ENCODE peak calls at places on chromosomes 12 and 14, in seven cellular contexts. E is astrocyte of the spinal cord, I is Calu3, K is spleen, T is fibroblast of villous mesenchyme, S is GM12878, Q is astrocyte of the cerebellum. Z is an unnamed sample.

GRCh38 chr12:21026302-21026701 is 104.7 kb upstream of the SLCO1B1 start:
- DNase-seq in E (peak), I (no peak), K (no peak), T (no peak), S (no peak), Q (peak), Z (no peak)

GRCh38 chr12:26623136-26623535 is 209.9 kb downstream of the ITPR2 start:
- DNase-seq in E (no peak), I (no peak), K (no peak), T (no peak), S (no peak), Q (no peak), Z (no peak)

GRCh38 chr12:61538951-61539350 is 721.3 kb upstream of the USP15 start:
- DNase-seq in E (no peak), I (peak), K (no peak), T (no peak), S (no peak), Q (no peak), Z (no peak)

GRCh38 chr12:31278445-31279242 is 47.3 kb downstream of the SINHCAF start:
- DNase-seq in E (no peak), I (no peak), K (no peak), T (no peak), S (no peak), Q (no peak), Z (no peak)

GRCh38 chr14:37167151-37168047 is 5.0 kb downstream of the SLC25A21 start:
- DNase-seq in E (no peak), I (no peak), K (no peak), T (no peak), S (no peak), Q (no peak), Z (no peak)

GRCh38 chr12:69096669-69097364 is 142.6 kb upstream of the CPSF6 start:
- DNase-seq in E (peak), I (no peak), K (no peak), T (no peak), S (no peak), Q (peak), Z (no peak)

GRCh38 chr14:67977468-67978034 is 158.0 kb downstream of the RAD51B start:
- DNase-seq in E (no peak), I (no peak), K (no peak), T (no peak), S (no peak), Q (no peak), Z (no peak)

GRCh38 chr12:114229150-114229549 is 176.8 kb downstream of the TBX5 start:
- DNase-seq in E (no peak), I (no peak), K (no peak), T (no peak), S (no peak), Q (no peak), Z (no peak)

DNA sequence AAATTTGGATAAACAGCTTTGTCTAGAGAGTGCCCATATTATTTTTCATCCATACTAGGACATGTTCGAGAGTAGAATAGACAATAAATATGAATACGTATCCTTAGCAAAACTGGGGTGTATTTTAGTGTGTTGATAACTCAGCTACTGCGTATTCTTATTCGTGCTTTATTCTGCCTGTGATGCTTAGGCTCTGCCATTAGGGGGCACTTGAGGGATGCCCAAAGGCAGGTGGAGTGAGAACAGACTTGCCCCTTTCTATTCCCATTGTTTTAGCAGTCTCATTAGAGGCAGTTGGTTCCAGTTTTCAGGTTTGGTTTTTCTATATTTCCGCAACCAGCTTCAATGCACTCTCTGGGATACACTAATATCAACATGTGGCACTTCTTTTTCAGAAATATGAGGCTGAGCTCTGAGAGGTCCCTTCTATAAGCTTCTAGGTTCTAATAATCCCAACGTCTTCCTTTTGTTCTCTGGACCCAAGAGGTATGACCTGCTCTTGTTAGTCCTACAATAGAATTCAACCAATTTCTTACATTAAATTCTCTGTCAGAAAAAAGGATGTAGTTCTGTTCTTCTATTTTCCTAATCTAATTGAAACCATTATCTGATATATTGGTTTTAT is 985.7 kb upstream of the FBXO33 start:
- DNase-seq in E (no peak), I (no peak), K (no peak), T (no peak), S (no peak), Q (no peak), Z (no peak)
- TF ChIP-seq CTCF in E (peak), I (no peak), K (peak), T (peak), S (peak), Q (peak), Z (peak)

DNA sequence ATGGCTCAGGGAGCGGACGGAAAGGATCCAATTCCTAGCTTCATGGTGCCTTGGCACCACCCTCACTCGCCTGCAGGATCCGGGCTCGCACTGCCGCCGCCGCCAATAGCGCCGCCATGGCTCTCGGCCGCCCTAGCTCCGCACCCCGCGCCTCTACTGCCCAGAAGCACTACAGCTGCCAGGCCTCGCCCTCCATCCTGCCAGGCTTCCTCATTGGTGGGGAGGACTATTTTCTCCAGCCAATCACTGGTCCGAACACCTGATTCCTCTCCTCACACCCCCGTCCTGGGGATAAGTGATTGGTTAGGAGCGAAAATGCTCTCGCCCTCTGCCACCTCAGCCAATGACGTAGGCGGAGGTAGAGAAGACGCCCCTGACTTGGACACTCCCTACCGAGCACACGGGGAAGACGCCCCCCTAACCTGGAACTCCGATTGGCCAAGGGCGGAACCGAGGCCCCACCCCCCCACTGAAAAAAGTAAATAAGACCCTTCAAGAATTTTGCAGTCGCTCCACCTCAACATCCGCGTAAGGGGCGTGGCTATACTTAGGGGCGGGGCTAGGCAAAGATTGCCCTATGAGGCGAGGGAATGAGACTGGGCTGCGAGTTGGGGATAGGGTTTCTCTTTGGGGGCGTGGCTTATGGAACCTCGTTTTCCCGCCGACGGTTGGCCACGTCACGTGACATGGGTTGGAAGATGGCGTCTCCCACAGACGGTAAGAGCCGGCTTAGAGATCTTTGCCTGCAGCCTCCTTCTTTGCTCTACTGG is at the start of the genes ALDH6A1 and LIN52:
- DNase-seq in E (peak), I (peak), K (peak), T (peak), S (peak), Q (peak), Z (peak)
- TF ChIP-seq CTCF in E (no peak), I (no peak), K (peak), T (no peak), S (peak), Q (no peak), Z (peak)

DNA sequence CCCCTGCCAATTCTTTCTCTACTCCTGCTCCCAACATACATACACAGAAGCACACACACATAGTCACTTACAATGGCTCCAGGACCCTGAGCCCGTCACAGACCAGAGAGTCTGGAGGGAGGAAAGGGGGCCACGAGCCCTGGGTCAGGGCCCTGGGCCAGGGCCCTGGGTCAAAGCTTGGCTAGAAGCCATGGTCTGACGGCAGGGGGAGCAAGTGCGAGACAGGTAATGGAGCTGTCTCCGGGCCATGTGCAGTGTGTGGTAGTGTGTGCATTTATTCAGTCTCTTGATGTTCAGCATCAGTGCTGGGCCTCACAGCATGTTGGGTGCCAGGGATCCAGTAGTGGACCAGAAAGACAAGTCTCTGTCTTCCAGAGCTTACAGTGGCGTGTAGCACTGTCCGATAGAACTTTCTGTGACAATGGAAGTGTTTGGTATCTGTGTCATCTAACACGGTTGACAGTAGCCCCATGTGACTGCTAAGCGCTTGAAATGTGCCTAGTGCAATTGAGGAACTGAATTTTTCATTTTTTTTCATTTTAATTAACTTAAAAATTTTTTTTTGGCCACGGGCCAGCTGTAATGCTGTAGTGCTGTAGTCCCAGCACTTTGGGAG is 4.2 kb upstream of the RABGGTA start:
- DNase-seq in E (no peak), I (no peak), K (no peak), T (no peak), S (no peak), Q (no peak), Z (no peak)
- TF ChIP-seq CTCF in E (no peak), I (no peak), K (no peak), T (no peak), S (no peak), Q (no peak), Z (no peak)

GRCh38 chr14:103695331-103696026 is 19.8 kb downstream of the XRCC3 start:
- DNase-seq in E (no peak), I (no peak), K (peak), T (no peak), S (no peak), Q (no peak), Z (no peak)

GRCh38 chr14:103696027-103696402 is 19.2 kb downstream of the XRCC3 start:
- DNase-seq in E (no peak), I (no peak), K (peak), T (no peak), S (no peak), Q (no peak), Z (no peak)

GRCh38 chr14:103693514-103693913 is 21.7 kb downstream of the XRCC3 start:
- DNase-seq in E (no peak), I (peak), K (peak), T (no peak), S (no peak), Q (no peak), Z (no peak)

GRCh38 chr14:103692871-103693270 is 22.4 kb downstream of the XRCC3 start:
- DNase-seq in E (no peak), I (no peak), K (peak), T (no peak), S (no peak), Q (no peak), Z (no peak)

GRCh38 chr14:103694572-103695026 is 20.7 kb downstream of the XRCC3 start:
- DNase-seq in E (no peak), I (no peak), K (peak), T (no peak), S (no peak), Q (no peak), Z (no peak)
- TF ChIP-seq CTCF in E (no peak), I (no peak), K (no peak), T (no peak), S (no peak), Q (peak), Z (no peak)

DNA sequence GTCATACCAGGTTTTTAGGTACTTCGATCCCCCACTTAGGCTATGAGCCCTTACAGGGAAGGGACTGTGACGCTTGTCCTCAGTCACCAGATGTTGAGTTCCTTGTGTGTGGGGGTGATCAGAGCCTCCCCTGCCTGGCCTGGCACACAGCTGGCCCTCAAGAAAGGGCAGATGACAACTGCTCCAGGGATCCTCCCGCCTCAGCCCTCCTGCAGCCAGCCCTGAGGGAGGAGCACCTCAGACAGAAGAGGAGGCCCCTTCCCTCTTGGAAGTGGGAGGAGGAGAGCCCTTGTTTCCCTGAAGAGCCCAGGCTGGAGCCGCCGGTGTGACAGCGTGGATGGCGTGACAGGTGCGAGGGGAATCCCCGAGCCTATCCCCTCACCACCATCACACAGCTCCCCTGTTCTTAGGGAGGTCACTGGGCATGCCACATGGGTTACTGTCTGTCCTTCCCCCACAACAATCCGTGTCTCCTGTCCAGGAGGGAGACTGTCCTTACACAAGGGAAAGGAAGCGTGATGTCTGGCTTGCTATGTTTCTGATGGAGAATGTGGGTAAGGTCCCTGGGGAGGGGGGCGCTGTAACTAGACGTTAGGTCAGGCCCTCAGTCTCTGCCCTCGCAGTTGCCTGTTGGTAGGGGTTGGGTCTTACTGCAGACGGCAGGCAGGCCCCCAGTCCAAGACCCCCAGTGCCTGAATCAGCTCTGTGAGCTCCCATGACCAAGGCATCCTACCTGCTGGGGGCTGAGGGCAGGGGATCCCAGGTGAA is 31.5 kb downstream of the P2RX4 start:
- DNase-seq in E (no peak), I (no peak), K (no peak), T (peak), S (no peak), Q (no peak), Z (no peak)
- TF ChIP-seq CTCF in E (no peak), I (no peak), K (no peak), T (no peak), S (no peak), Q (no peak), Z (no peak)

GRCh38 chr12:15749937-15750336 is 39.3 kb downstream of the EPS8 start:
- DNase-seq in E (no peak), I (no peak), K (no peak), T (no peak), S (no peak), Q (no peak), Z (no peak)
- TF ChIP-seq CTCF in E (no peak), I (no peak), K (no peak), T (no peak), S (no peak), Q (no peak), Z (no peak)